ENCODE peak calls at places on chromosome 10, in four cellular contexts. K, F, D and N are unnamed samples.

GRCh38 chr10:91536101-91536500 is 96.8 kb downstream of the PPP1R3C start:
- DNase-seq in K (no peak), F (no peak), D (no peak), N (peak)

GRCh38 chr10:130079614-130080460 is 30.8 kb downstream of the C10orf143 start:
- DNase-seq in K (no peak), F (no peak), D (no peak), N (no peak)

GRCh38 chr10:22620140-22620857 is 94.1 kb downstream of the PIP4K2A start:
- DNase-seq in K (peak), F (peak), D (no peak), N (peak)

GRCh38 chr10:131421381-131421780 is 109.9 kb upstream of the TCERG1L start:
- DNase-seq in K (no peak), F (no peak), D (no peak), N (no peak)

GRCh38 chr10:68153473-68154210 is 44.4 kb downstream of the MYPN start:
- DNase-seq in K (peak), F (peak), D (peak), N (peak)

GRCh38 chr10:118430190-118430589 is 88.1 kb upstream of the FAM204A start:
- DNase-seq in K (no peak), F (no peak), D (no peak), N (no peak)

GRCh38 chr10:29946953-29947700 is 112.3 kb downstream of the JCAD start:
- DNase-seq in K (peak), F (peak), D (peak), N (peak)

GRCh38 chr10:50469288-50469687 is 154.5 kb downstream of the SGMS1 start:
- DNase-seq in K (peak), F (no peak), D (no peak), N (peak)

GRCh38 chr10:105770813-105771212 is 1129.7 kb downstream of the SORCS3 start:
- DNase-seq in K (no peak), F (no peak), D (no peak), N (no peak)

GRCh38 chr10:14436233-14436632 is 105.5 kb upstream of the FRMD4A start:
- DNase-seq in K (no peak), F (no peak), D (no peak), N (no peak)

GRCh38 chr10:124703778-124704427 is 40.3 kb downstream of the FAM53B start:
- DNase-seq in K (no peak), F (no peak), D (no peak), N (peak)

GRCh38 chr10:63603709-63604445 is 82.7 kb downstream of the REEP3 start:
- DNase-seq in K (peak), F (no peak), D (no peak), N (no peak)

GRCh38 chr10:3530346-3531096 is 254.5 kb downstream of the KLF6 start:
- DNase-seq in K (no peak), F (no peak), D (no peak), N (no peak)

GRCh38 chr10:48651293-48651692 is 33.4 kb upstream of the WDFY4 start:
- DNase-seq in K (no peak), F (no peak), D (no peak), N (no peak)

GRCh38 chr10:13961096-13961495 is 369.6 kb downstream of the FRMD4A start:
- DNase-seq in K (peak), F (peak), D (no peak), N (peak)

GRCh38 chr10:44991571-44991970 is 9.2 kb upstream of the ZNF22 start:
- DNase-seq in K (no peak), F (no peak), D (no peak), N (no peak)

GRCh38 chr10:57218382-57218781 is 857.3 kb upstream of the ZWINT start:
- DNase-seq in K (no peak), F (no peak), D (no peak), N (no peak)

GRCh38 chr10:19877466-19878255 is 61.4 kb downstream of the PLXDC2 start:
- DNase-seq in K (no peak), F (no peak), D (no peak), N (no peak)

GRCh38 chr10:42942279-42942932 is 134.5 kb upstream of the RET start:
- DNase-seq in K (no peak), F (no peak), D (no peak), N (no peak)

GRCh38 chr10:126270116-126270515 is 118.2 kb downstream of the ADAM12 start:
- DNase-seq in K (peak), F (no peak), D (no peak), N (peak)

GRCh38 chr10:12434277-12434676 is 84.9 kb downstream of the CAMK1D start:
- DNase-seq in K (no peak), F (no peak), D (no peak), N (no peak)

GRCh38 chr10:93060887-93061593 is 442 bp downstream of the CYP26C1 start:
- DNase-seq in K (no peak), F (no peak), D (peak), N (no peak)

GRCh38 chr10:78656815-78657621 is 411.7 kb upstream of the ZMIZ1 start:
- DNase-seq in K (peak), F (no peak), D (no peak), N (no peak)

GRCh38 chr10:71457908-71458307 is 61.2 kb downstream of the CDH23 start:
- DNase-seq in K (no peak), F (no peak), D (no peak), N (no peak)

GRCh38 chr10:50624866-50625491 is 1.2 kb upstream of the SGMS1 start:
- DNase-seq in K (peak), F (no peak), D (peak), N (peak)

GRCh38 chr10:8544057-8544380 is 489.5 kb downstream of the GATA3 start:
- DNase-seq in K (no peak), F (no peak), D (no peak), N (no peak)

GRCh38 chr10:111107023-111107422 is 30.2 kb downstream of the ADRA2A start:
- DNase-seq in K (no peak), F (no peak), D (peak), N (no peak)

GRCh38 chr10:116444527-116445142 is 17.0 kb downstream of the PNLIPRP3 start:
- DNase-seq in K (peak), F (peak), D (peak), N (peak)

GRCh38 chr10:3740157-3740871 is 44.7 kb downstream of the KLF6 start:
- DNase-seq in K (no peak), F (no peak), D (no peak), N (peak)

GRCh38 chr10:13642293-13642692 is 55.5 kb downstream of the PRPF18 start:
- DNase-seq in K (no peak), F (no peak), D (no peak), N (no peak)

GRCh38 chr10:36670616-36671402 is 454.6 kb upstream of the ANKRD30A start:
- DNase-seq in K (peak), F (no peak), D (no peak), N (no peak)

GRCh38 chr10:59358576-59358975 is 3.8 kb downstream of the FAM13C start:
- DNase-seq in K (no peak), F (no peak), D (no peak), N (peak)
- H3K4me3 ChIP-seq in K (no peak), F (no peak), D (no peak), N (no peak)

GRCh38 chr10:86522385-86522855 is 828 bp upstream of the WAPL start:
- DNase-seq in K (no peak), F (no peak), D (no peak), N (no peak)

GRCh38 chr10:86521620-86522384 is at the start of gene WAPL:
- DNase-seq in K (peak), F (peak), D (peak), N (peak)

GRCh38 chr10:86520871-86521619 is 547 bp downstream of the WAPL start:
- DNase-seq in K (peak), F (no peak), D (peak), N (peak)

GRCh38 chr10:86524225-86524982 is 2.8 kb upstream of the WAPL start:
- DNase-seq in K (no peak), F (no peak), D (no peak), N (no peak)

DNA sequence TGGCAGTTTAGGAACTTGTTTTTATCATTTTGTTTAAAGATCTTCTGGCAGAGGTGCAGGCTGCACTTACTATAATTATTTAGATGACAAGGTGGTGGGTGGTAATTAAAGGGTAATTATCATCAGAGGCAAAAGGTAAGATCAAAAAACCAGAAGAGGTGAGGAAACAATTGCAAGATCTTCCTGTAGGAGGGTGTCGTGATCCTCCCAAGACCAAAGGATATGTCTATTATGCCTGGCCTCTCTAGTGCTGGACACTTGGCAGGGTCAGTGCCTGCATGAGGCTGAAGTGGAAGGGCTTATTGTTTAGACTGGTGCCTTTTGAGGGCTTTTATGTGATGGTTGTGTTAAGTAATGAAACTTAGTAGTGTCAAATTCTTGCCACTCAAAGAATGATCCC is 1.8 kb upstream of the WAPL start:
- DNase-seq in K (peak), F (no peak), D (peak), N (peak)
- H3K4me3 ChIP-seq in K (no peak), F (peak), D (no peak), N (no peak)

DNA sequence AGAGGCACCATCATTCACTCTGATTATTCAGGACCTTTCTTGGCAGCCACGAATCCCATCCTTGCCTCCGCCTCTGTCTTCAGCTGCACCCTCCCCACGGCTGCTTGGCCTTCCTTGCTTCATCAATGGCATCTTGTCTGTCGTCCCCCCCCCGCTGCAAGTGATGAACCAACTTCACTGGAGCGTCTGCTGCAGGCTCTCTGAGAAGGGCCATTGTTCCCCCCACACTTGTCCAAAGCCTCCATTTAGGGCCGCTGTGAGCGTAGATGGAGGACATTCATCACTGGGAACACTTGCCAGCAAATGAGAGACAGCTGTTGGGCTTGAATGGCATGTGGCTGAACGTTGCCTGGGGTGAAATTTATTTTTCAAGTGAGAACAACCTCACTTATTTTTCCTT is 20.1 kb downstream of the AFAP1L2 start:
- DNase-seq in K (no peak), F (no peak), D (no peak), N (no peak)
- H3K4me3 ChIP-seq in K (no peak), F (no peak), D (no peak), N (no peak)

GRCh38 chr10:123241391-123242141 is 87.4 kb downstream of the BUB3 start:
- DNase-seq in K (no peak), F (no peak), D (no peak), N (peak)
- H3K4me3 ChIP-seq in K (no peak), F (no peak), D (no peak), N (no peak)

DNA sequence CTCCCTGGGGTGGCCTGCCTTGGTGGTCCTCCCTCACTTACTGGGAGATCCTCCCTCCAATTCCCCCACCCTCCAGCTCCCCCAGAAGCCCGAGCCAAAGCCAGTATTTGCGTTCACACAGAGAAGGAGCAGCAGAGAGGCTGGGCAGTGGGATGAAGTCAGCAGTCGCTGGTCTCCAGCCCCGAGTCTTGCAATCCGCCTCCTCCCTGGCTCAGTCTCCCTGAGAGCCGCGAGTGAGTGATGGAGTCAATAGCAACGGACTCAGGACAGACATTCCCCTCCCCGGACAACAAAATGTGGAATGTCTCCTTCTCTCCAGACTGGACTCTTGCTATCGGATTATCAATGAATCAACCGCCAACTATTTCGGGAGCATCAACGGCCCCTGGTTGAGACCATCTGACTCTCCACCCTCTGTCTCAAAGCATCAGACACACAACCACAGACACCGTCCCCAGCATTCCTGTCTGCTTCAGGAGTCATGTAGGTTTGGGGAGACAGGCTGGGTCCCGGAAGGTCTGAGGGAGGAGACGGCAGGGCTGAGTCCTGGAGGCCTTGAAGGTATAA is 178.4 kb downstream of the SH3PXD2A start:
- DNase-seq in K (peak), F (no peak), D (no peak), N (peak)
- H3K4me3 ChIP-seq in K (no peak), F (peak), D (no peak), N (peak)